ENCODE peak calls at places on chromosomes 4 and X, in five cellular contexts. One of them, this sample, is unnamed.

GRCh38 chr4:156330436-156331031 is 376.9 kb upstream of the CTSO start:
- DNase-seq in heart left ventricle: no peak
- DNase-seq in tibial nerve: no peak
- DNase-seq in spleen: no peak
- DNase-seq in suprapubic skin: no peak
- DNase-seq in this sample: no peak

GRCh38 chr4:127997534-127998388 is 32.6 kb downstream of the ABHD18 start:
- DNase-seq in tibial nerve: no peak
- DNase-seq in suprapubic skin: no peak
- DNase-seq in heart left ventricle: no peak
- DNase-seq in spleen: no peak
- DNase-seq in this sample: no peak

GRCh38 chr4:54322817-54323417 is 93.8 kb downstream of the PDGFRA start:
- DNase-seq in heart left ventricle: peak
- DNase-seq in spleen: no peak
- DNase-seq in tibial nerve: peak
- DNase-seq in suprapubic skin: no peak
- DNase-seq in this sample: no peak

GRCh38 chrX:103254171-103254824 is 657 bp downstream of the TCEAL8 start:
- DNase-seq in tibial nerve: no peak
- DNase-seq in heart left ventricle: peak
- DNase-seq in spleen: peak
- DNase-seq in suprapubic skin: no peak
- DNase-seq in this sample: no peak

GRCh38 chrX:41913476-41913875 is 9.9 kb downstream of the CASK start:
- DNase-seq in suprapubic skin: no peak
- DNase-seq in heart left ventricle: no peak
- DNase-seq in tibial nerve: no peak
- DNase-seq in spleen: no peak
- DNase-seq in this sample: no peak

GRCh38 chr4:84708406-84709135 is 125.6 kb downstream of the CDS1 start:
- DNase-seq in tibial nerve: no peak
- DNase-seq in spleen: no peak
- DNase-seq in suprapubic skin: no peak
- DNase-seq in heart left ventricle: no peak
- DNase-seq in this sample: no peak

GRCh38 chr4:3342182-3342854 is 49.5 kb downstream of the RGS12 start:
- DNase-seq in heart left ventricle: no peak
- DNase-seq in tibial nerve: no peak
- DNase-seq in suprapubic skin: no peak
- DNase-seq in spleen: no peak
- DNase-seq in this sample: no peak

GRCh38 chrX:23952984-23953907 is 45.4 kb downstream of the CXorf58 start:
- DNase-seq in heart left ventricle: no peak
- DNase-seq in spleen: no peak
- DNase-seq in suprapubic skin: no peak
- DNase-seq in tibial nerve: no peak
- DNase-seq in this sample: no peak

GRCh38 chrX:10015711-10016515 is 48.8 kb downstream of the CLDN34 start:
- DNase-seq in spleen: peak
- DNase-seq in heart left ventricle: peak
- DNase-seq in tibial nerve: no peak
- DNase-seq in suprapubic skin: peak
- DNase-seq in this sample: peak

GRCh38 chr4:70721747-70722146 is at the start of gene RUFY3:
- DNase-seq in tibial nerve: peak
- DNase-seq in suprapubic skin: no peak
- DNase-seq in heart left ventricle: peak
- DNase-seq in spleen: no peak
- DNase-seq in this sample: no peak

GRCh38 chr4:83408958-83409357 is 46.7 kb downstream of the HELQ start:
- DNase-seq in tibial nerve: no peak
- DNase-seq in suprapubic skin: no peak
- DNase-seq in spleen: no peak
- DNase-seq in heart left ventricle: no peak
- DNase-seq in this sample: no peak

GRCh38 chr4:144709159-144709558 is 63.2 kb downstream of the HHIP start:
- DNase-seq in heart left ventricle: peak
- DNase-seq in spleen: no peak
- DNase-seq in suprapubic skin: no peak
- DNase-seq in tibial nerve: no peak
- DNase-seq in this sample: no peak

GRCh38 chr4:5018096-5018495 is 1.2 kb downstream of the CYTL1 start:
- DNase-seq in suprapubic skin: no peak
- DNase-seq in tibial nerve: no peak
- DNase-seq in spleen: no peak
- DNase-seq in heart left ventricle: no peak
- DNase-seq in this sample: no peak

GRCh38 chrX:45907776-45908175 is 637.4 kb downstream of the ZNF674 start:
- DNase-seq in spleen: no peak
- DNase-seq in tibial nerve: no peak
- DNase-seq in suprapubic skin: no peak
- DNase-seq in heart left ventricle: no peak
- DNase-seq in this sample: no peak

GRCh38 chrX:68490644-68491043 is 8.2 kb upstream of the YIPF6 start:
- DNase-seq in heart left ventricle: no peak
- DNase-seq in suprapubic skin: no peak
- DNase-seq in tibial nerve: no peak
- DNase-seq in spleen: no peak
- DNase-seq in this sample: no peak

GRCh38 chrX:115616943-115617563 is 56.1 kb downstream of the PLS3 start:
- DNase-seq in spleen: no peak
- DNase-seq in tibial nerve: no peak
- DNase-seq in heart left ventricle: no peak
- DNase-seq in suprapubic skin: no peak
- DNase-seq in this sample: no peak

GRCh38 chr4:148442830-148443549 is 776 bp upstream of the NR3C2 start:
- DNase-seq in heart left ventricle: peak
- DNase-seq in suprapubic skin: no peak
- DNase-seq in spleen: peak
- DNase-seq in tibial nerve: no peak
- DNase-seq in this sample: peak

GRCh38 chr4:150960079-150960478 is 55.0 kb downstream of the LRBA start:
- DNase-seq in spleen: no peak
- DNase-seq in tibial nerve: no peak
- DNase-seq in heart left ventricle: no peak
- DNase-seq in suprapubic skin: no peak
- DNase-seq in this sample: no peak

GRCh38 chr4:11328401-11328800 is 100.3 kb downstream of the HS3ST1 start:
- DNase-seq in tibial nerve: no peak
- DNase-seq in suprapubic skin: no peak
- DNase-seq in spleen: no peak
- DNase-seq in heart left ventricle: no peak
- DNase-seq in this sample: no peak

GRCh38 chr4:107931775-107932321 is 499 bp downstream of the CYP2U1 start:
- DNase-seq in heart left ventricle: peak
- DNase-seq in spleen: peak
- DNase-seq in suprapubic skin: peak
- DNase-seq in tibial nerve: no peak
- DNase-seq in this sample: peak

GRCh38 chr4:89158884-89159503 is 47.7 kb downstream of the TIGD2 start:
- DNase-seq in suprapubic skin: no peak
- DNase-seq in heart left ventricle: no peak
- DNase-seq in spleen: no peak
- DNase-seq in tibial nerve: no peak
- DNase-seq in this sample: no peak

GRCh38 chrX:66046612-66047235 is 6.8 kb upstream of the VSIG4 start:
- DNase-seq in spleen: no peak
- DNase-seq in heart left ventricle: no peak
- DNase-seq in tibial nerve: no peak
- DNase-seq in suprapubic skin: no peak
- DNase-seq in this sample: no peak

GRCh38 chrX:40158036-40158706 is 60.4 kb upstream of the BCOR start:
- DNase-seq in suprapubic skin: peak
- DNase-seq in spleen: peak
- DNase-seq in heart left ventricle: peak
- DNase-seq in tibial nerve: no peak
- DNase-seq in this sample: no peak

GRCh38 chrX:74449322-74449936 is 28.1 kb downstream of the SLC16A2 start:
- DNase-seq in tibial nerve: no peak
- DNase-seq in spleen: no peak
- DNase-seq in suprapubic skin: no peak
- DNase-seq in heart left ventricle: no peak
- DNase-seq in this sample: no peak

GRCh38 chrX:109714340-109714958 is 18.6 kb downstream of the ACSL4 start:
- DNase-seq in heart left ventricle: no peak
- DNase-seq in tibial nerve: no peak
- DNase-seq in suprapubic skin: no peak
- DNase-seq in spleen: no peak
- DNase-seq in this sample: no peak

GRCh38 chrX:40877869-40878268 is 142.5 kb upstream of the MED14 start:
- DNase-seq in tibial nerve: no peak
- DNase-seq in suprapubic skin: no peak
- DNase-seq in heart left ventricle: no peak
- DNase-seq in spleen: no peak
- DNase-seq in this sample: no peak

GRCh38 chrX:8813036-8813435 is 11.9 kb upstream of the FAM9A start:
- DNase-seq in heart left ventricle: no peak
- DNase-seq in suprapubic skin: no peak
- DNase-seq in spleen: no peak
- DNase-seq in tibial nerve: no peak
- DNase-seq in this sample: no peak
- TF ChIP-seq POLR2A in heart left ventricle: no peak
- TF ChIP-seq POLR2A in suprapubic skin: no peak
- TF ChIP-seq POLR2A in spleen: no peak
- TF ChIP-seq POLR2A in tibial nerve: no peak
- TF ChIP-seq POLR2A in this sample: no peak

DNA sequence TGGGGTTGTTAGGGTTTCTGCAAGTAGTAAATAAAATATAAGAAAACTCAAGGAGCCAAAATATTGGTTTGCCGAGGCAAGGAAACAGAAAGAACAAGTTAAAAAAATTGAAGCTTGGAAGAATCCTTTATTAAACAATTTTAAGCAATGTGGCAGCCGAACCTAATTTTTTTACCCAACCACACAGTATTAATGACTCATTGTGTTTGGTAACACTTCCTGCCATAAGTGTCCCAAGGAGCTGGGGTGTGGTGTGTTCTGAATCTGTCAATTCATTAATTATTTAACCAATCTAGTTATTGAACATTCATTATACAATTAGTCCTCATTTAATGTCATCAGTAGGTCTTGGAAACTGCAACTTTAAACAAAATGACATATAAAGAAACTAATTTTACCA is 19.3 kb upstream of the CPE start:
- DNase-seq in suprapubic skin: no peak
- DNase-seq in spleen: no peak
- DNase-seq in heart left ventricle: no peak
- DNase-seq in tibial nerve: no peak
- DNase-seq in this sample: no peak
- H3K4me3 ChIP-seq in suprapubic skin: no peak
- H3K4me3 ChIP-seq in spleen: no peak
- H3K4me3 ChIP-seq in heart left ventricle: no peak
- H3K4me3 ChIP-seq in tibial nerve: no peak
- H3K4me3 ChIP-seq in this sample: no peak

GRCh38 chrX:119467433-119467832 is 811 bp upstream of the SLC25A5 start:
- DNase-seq in suprapubic skin: no peak
- DNase-seq in spleen: no peak
- DNase-seq in heart left ventricle: no peak
- DNase-seq in tibial nerve: no peak
- DNase-seq in this sample: no peak

GRCh38 chrX:119468930-119469635 is 839 bp downstream of the SLC25A5 start:
- DNase-seq in tibial nerve: peak
- DNase-seq in spleen: peak
- DNase-seq in suprapubic skin: peak
- DNase-seq in heart left ventricle: peak
- DNase-seq in this sample: peak

GRCh38 chrX:119466970-119467369 is 1.3 kb upstream of the SLC25A5 start:
- DNase-seq in suprapubic skin: no peak
- DNase-seq in tibial nerve: no peak
- DNase-seq in heart left ventricle: no peak
- DNase-seq in spleen: no peak
- DNase-seq in this sample: no peak

GRCh38 chrX:119467842-119468185 is 430 bp upstream of the SLC25A5 start:
- DNase-seq in suprapubic skin: no peak
- DNase-seq in spleen: no peak
- DNase-seq in heart left ventricle: no peak
- DNase-seq in tibial nerve: no peak
- DNase-seq in this sample: no peak

GRCh38 chrX:119468186-119468929 is at the start of gene SLC25A5:
- DNase-seq in suprapubic skin: peak
- DNase-seq in tibial nerve: peak
- DNase-seq in heart left ventricle: peak
- DNase-seq in spleen: peak
- DNase-seq in this sample: peak
- TF ChIP-seq POLR2A in suprapubic skin: peak
- TF ChIP-seq POLR2A in tibial nerve: peak
- TF ChIP-seq POLR2A in heart left ventricle: peak
- TF ChIP-seq POLR2A in spleen: peak
- TF ChIP-seq POLR2A in this sample: no peak

GRCh38 chr4:184097240-184097619 is 120.4 kb downstream of the ENPP6 start:
- DNase-seq in tibial nerve: peak
- DNase-seq in suprapubic skin: peak
- DNase-seq in heart left ventricle: peak
- DNase-seq in spleen: peak
- DNase-seq in this sample: peak
- H3K4me3 ChIP-seq in tibial nerve: peak
- H3K4me3 ChIP-seq in suprapubic skin: peak
- H3K4me3 ChIP-seq in heart left ventricle: peak
- H3K4me3 ChIP-seq in spleen: peak
- H3K4me3 ChIP-seq in this sample: no peak

This sample was measured in lower leg skin.